ENCODE peak calls at places on chromosomes 2 and 18, in four cellular contexts. One of them, this sample, is unnamed.

GRCh38 chr2:238947243-238947760 is 99.4 kb downstream of the TWIST2 start:
- DNase-seq in K562: no peak
- DNase-seq in GM12878: no peak
- DNase-seq in HepG2: no peak
- DNase-seq in this sample: no peak

GRCh38 chr2:112156152-112156986 is 18.2 kb downstream of the FBLN7 start:
- DNase-seq in K562: no peak
- DNase-seq in GM12878: no peak
- DNase-seq in HepG2: peak
- DNase-seq in this sample: no peak

GRCh38 chr2:223759569-223760430 is 77.6 kb downstream of the AP1S3 start:
- DNase-seq in K562: no peak
- DNase-seq in GM12878: no peak
- DNase-seq in HepG2: peak
- DNase-seq in this sample: no peak

GRCh38 chr2:111534816-111535803 is 348.9 kb downstream of the ANAPC1 start:
- DNase-seq in K562: no peak
- DNase-seq in GM12878: no peak
- DNase-seq in HepG2: peak
- DNase-seq in this sample: no peak

GRCh38 chr2:205585451-205586045 is 96.8 kb upstream of the NRP2 start:
- DNase-seq in K562: no peak
- DNase-seq in GM12878: no peak
- DNase-seq in HepG2: no peak
- DNase-seq in this sample: no peak

GRCh38 chr2:37344453-37345361 is at the start of gene QPCT:
- DNase-seq in K562: peak
- DNase-seq in GM12878: no peak
- DNase-seq in HepG2: no peak
- DNase-seq in this sample: peak

GRCh38 chr2:178295911-178296310 is 101.6 kb downstream of the OSBPL6 start:
- DNase-seq in K562: no peak
- DNase-seq in GM12878: no peak
- DNase-seq in HepG2: no peak
- DNase-seq in this sample: no peak

GRCh38 chr2:47559079-47559684 is 156.2 kb downstream of the MSH2 start:
- DNase-seq in K562: no peak
- DNase-seq in GM12878: no peak
- DNase-seq in HepG2: no peak
- DNase-seq in this sample: no peak

GRCh38 chr2:20424300-20425290 is 22.3 kb upstream of the RHOB start:
- DNase-seq in K562: no peak
- DNase-seq in GM12878: peak
- DNase-seq in HepG2: no peak
- DNase-seq in this sample: no peak

GRCh38 chr18:44696892-44697291 is 16.2 kb downstream of the SETBP1 start:
- DNase-seq in K562: peak
- DNase-seq in GM12878: no peak
- DNase-seq in HepG2: no peak
- DNase-seq in this sample: no peak
- TF ChIP-seq FOXK2 in K562: no peak
- TF ChIP-seq FOXK2 in GM12878: no peak
- TF ChIP-seq FOXK2 in HepG2: no peak
- TF ChIP-seq FOXK2 in this sample: no peak

GRCh38 chr2:182652326-182652725 is 63.7 kb upstream of the DNAJC10 start:
- DNase-seq in K562: no peak
- DNase-seq in GM12878: no peak
- DNase-seq in HepG2: no peak
- DNase-seq in this sample: no peak

GRCh38 chr2:182650704-182651103 is 65.4 kb upstream of the DNAJC10 start:
- DNase-seq in K562: no peak
- DNase-seq in GM12878: no peak
- DNase-seq in HepG2: peak
- DNase-seq in this sample: peak

GRCh38 chr2:182646763-182647498 is 69.1 kb upstream of the DNAJC10 start:
- DNase-seq in K562: no peak
- DNase-seq in GM12878: no peak
- DNase-seq in HepG2: no peak
- DNase-seq in this sample: no peak

GRCh38 chr2:182647499-182647787 is 68.6 kb upstream of the DNAJC10 start:
- DNase-seq in K562: no peak
- DNase-seq in GM12878: no peak
- DNase-seq in HepG2: no peak
- DNase-seq in this sample: no peak

DNA sequence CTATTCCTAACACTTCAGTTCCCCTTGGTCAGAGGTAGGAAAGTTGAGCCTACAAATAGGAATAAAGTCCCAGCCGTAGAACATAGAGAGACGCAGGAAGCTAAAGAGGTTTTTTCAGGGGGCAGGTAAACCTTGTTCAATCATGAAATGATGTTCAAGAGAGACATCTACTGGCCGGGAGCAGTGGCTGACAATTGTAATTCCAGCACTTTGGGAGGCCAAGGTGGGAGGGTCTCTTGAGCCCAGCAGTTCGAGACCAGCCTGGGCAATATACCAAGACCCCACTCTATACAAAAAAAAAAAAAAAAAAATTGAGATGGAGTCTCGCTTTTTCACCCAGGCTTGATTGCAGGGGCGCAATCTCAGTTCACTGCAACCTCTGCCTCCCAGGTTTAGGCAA is 66.7 kb upstream of the DNAJC10 start:
- DNase-seq in K562: no peak
- DNase-seq in GM12878: no peak
- DNase-seq in HepG2: peak
- DNase-seq in this sample: peak
- TF ChIP-seq BHLHE40 in K562: no peak
- TF ChIP-seq BHLHE40 in GM12878: no peak
- TF ChIP-seq BHLHE40 in HepG2: no peak
- TF ChIP-seq BHLHE40 in this sample: no peak

GRCh38 chr2:105428387-105429018 is 29.7 kb upstream of the FHL2 start:
- DNase-seq in K562: no peak
- DNase-seq in GM12878: no peak
- DNase-seq in HepG2: no peak
- DNase-seq in this sample: no peak

GRCh38 chr2:105425936-105426625 is 27.2 kb upstream of the FHL2 start:
- DNase-seq in K562: no peak
- DNase-seq in GM12878: no peak
- DNase-seq in HepG2: no peak
- DNase-seq in this sample: no peak

GRCh38 chr2:105422801-105423200 is 23.9 kb upstream of the FHL2 start:
- DNase-seq in K562: no peak
- DNase-seq in GM12878: no peak
- DNase-seq in HepG2: no peak
- DNase-seq in this sample: no peak

GRCh38 chr2:105427485-105427884 is 28.6 kb upstream of the FHL2 start:
- DNase-seq in K562: no peak
- DNase-seq in GM12878: no peak
- DNase-seq in HepG2: no peak
- DNase-seq in this sample: no peak

DNA sequence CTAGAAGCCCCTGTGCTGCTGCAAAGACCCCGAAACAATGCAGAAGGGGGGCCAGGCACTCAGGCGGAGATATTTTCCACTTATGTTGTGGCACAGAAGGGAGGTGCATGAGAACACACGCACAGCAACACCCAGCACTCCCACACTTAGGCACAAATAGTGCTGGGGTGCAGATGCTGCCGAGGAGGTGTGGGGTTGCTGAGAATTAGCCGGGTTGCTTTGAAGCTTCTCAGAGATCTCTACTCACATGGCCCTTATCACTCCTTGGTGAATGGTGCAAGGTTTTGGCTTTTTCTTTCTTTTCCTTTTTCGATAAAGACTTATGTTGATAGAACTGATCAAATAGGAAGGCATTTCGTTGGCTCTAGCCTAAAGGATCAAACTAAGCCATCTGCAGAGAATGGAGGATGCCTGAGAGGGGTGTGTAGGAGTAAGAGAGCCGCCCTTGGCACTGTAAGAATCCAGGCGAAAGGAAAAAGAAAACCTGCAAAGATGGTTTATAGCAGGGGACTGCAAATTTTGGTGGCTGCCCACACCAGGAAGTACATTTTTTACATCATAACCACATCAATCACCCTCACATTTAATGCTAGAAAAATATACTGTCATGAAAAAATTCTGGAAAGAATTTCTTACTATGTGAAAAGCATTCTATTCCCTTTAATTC is 27.9 kb upstream of the FHL2 start:
- DNase-seq in K562: no peak
- DNase-seq in GM12878: no peak
- DNase-seq in HepG2: no peak
- DNase-seq in this sample: no peak
- TF ChIP-seq FOXK2 in K562: no peak
- TF ChIP-seq FOXK2 in GM12878: no peak
- TF ChIP-seq FOXK2 in HepG2: no peak
- TF ChIP-seq FOXK2 in this sample: no peak

GRCh38 chr2:99877963-99878362 is 264.4 kb downstream of the AFF3 start:
- DNase-seq in K562: no peak
- DNase-seq in GM12878: no peak
- DNase-seq in HepG2: no peak
- DNase-seq in this sample: no peak

GRCh38 chr2:99878951-99879350 is 263.4 kb downstream of the AFF3 start:
- DNase-seq in K562: no peak
- DNase-seq in GM12878: no peak
- DNase-seq in HepG2: no peak
- DNase-seq in this sample: no peak

GRCh38 chr2:99880148-99880983 is 262.0 kb downstream of the AFF3 start:
- DNase-seq in K562: no peak
- DNase-seq in GM12878: no peak
- DNase-seq in HepG2: no peak
- DNase-seq in this sample: no peak

GRCh38 chr2:99876956-99877355 is 265.4 kb downstream of the AFF3 start:
- DNase-seq in K562: no peak
- DNase-seq in GM12878: no peak
- DNase-seq in HepG2: no peak
- DNase-seq in this sample: no peak

DNA sequence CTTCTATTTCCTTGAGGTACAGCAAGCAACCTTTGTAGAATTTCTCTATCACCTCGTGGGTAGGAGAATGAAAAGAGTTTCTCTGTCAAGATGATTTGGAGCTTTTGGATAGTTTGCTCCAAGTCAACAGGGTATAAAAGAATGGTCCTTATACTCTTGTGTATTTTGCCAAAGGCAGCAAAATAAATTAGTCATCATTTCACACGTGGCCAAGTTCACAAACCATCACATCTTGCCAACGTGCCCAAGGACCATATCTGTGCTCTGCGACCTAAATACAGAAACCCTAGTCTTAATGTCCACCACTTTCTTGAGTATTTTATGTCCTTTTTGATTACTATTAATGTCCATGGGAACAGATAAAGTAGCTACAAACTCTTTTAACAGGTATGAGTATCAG is 262.9 kb downstream of the AFF3 start:
- DNase-seq in K562: no peak
- DNase-seq in GM12878: no peak
- DNase-seq in HepG2: no peak
- DNase-seq in this sample: no peak
- TF ChIP-seq BHLHE40 in K562: no peak
- TF ChIP-seq BHLHE40 in GM12878: no peak
- TF ChIP-seq BHLHE40 in HepG2: no peak
- TF ChIP-seq BHLHE40 in this sample: no peak

DNA sequence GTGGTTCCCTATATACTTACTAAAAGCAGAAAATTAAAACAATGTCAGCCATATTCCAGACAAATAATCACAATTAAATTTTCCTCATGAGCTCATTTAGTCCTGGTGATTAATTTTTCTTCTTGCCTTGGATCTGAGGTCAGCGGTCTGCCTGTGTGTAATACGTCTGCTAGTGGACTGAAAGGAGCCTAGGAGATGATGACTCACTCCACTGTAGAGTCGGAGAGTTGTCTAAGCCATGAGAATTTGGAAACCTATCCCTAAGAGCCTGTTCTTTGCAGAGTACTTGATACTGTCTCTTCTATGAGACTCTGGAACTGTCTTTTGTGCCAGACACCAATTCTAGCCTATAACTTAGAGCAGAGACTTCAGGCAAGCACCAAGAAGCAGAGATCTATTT is 94.2 kb upstream of the RAB27B start:
- DNase-seq in K562: peak
- DNase-seq in GM12878: no peak
- DNase-seq in HepG2: no peak
- DNase-seq in this sample: peak
- TF ChIP-seq FOXK2 in K562: no peak
- TF ChIP-seq FOXK2 in GM12878: no peak
- TF ChIP-seq FOXK2 in HepG2: no peak
- TF ChIP-seq FOXK2 in this sample: no peak